ENCODE peak calls at places on chromosomes 6 and 20, in ten cellular contexts. One of them, this sample, is unnamed.

GRCh38 chr6:162964703-162965140 is 236.9 kb downstream of the PACRG start:
- DNase-seq in body of pancreas: peak
- DNase-seq in astrocyte: peak
- DNase-seq in nephron progenitor cell: no peak
- DNase-seq in AG09309: peak
- DNase-seq in foreskin keratinocyte: peak
- DNase-seq in heart left ventricle: peak
- DNase-seq in upper lobe of right lung: no peak
- DNase-seq in choroid plexus epithelial cell: peak
- DNase-seq in fibroblast of mammary gland: peak
- DNase-seq in this sample: peak

GRCh38 chr6:36024154-36024760 is at the start of gene SLC26A8:
- DNase-seq in AG09309: no peak
- DNase-seq in upper lobe of right lung: no peak
- DNase-seq in body of pancreas: no peak
- DNase-seq in choroid plexus epithelial cell: no peak
- DNase-seq in heart left ventricle: no peak
- DNase-seq in fibroblast of mammary gland: no peak
- DNase-seq in astrocyte: no peak
- DNase-seq in nephron progenitor cell: peak
- DNase-seq in foreskin keratinocyte: no peak
- DNase-seq in this sample: no peak

GRCh38 chr20:50064640-50065615 is 48.0 kb downstream of the UBE2V1 start:
- DNase-seq in choroid plexus epithelial cell: no peak
- DNase-seq in nephron progenitor cell: no peak
- DNase-seq in fibroblast of mammary gland: no peak
- DNase-seq in foreskin keratinocyte: no peak
- DNase-seq in body of pancreas: no peak
- DNase-seq in upper lobe of right lung: no peak
- DNase-seq in AG09309: no peak
- DNase-seq in astrocyte: no peak
- DNase-seq in heart left ventricle: no peak
- DNase-seq in this sample: no peak

GRCh38 chr6:168037856-168038255 is 40.4 kb downstream of the KIF25 start:
- DNase-seq in astrocyte: no peak
- DNase-seq in heart left ventricle: no peak
- DNase-seq in body of pancreas: no peak
- DNase-seq in choroid plexus epithelial cell: no peak
- DNase-seq in upper lobe of right lung: no peak
- DNase-seq in fibroblast of mammary gland: no peak
- DNase-seq in foreskin keratinocyte: no peak
- DNase-seq in nephron progenitor cell: no peak
- DNase-seq in AG09309: no peak
- DNase-seq in this sample: no peak

GRCh38 chr20:16434087-16434664 is 139.1 kb downstream of the KIF16B start:
- DNase-seq in upper lobe of right lung: peak
- DNase-seq in choroid plexus epithelial cell: peak
- DNase-seq in body of pancreas: peak
- DNase-seq in foreskin keratinocyte: no peak
- DNase-seq in AG09309: no peak
- DNase-seq in nephron progenitor cell: peak
- DNase-seq in astrocyte: no peak
- DNase-seq in fibroblast of mammary gland: peak
- DNase-seq in heart left ventricle: peak
- DNase-seq in this sample: peak

GRCh38 chr6:128209771-128210170 is 308.9 kb upstream of the THEMIS start:
- DNase-seq in upper lobe of right lung: no peak
- DNase-seq in fibroblast of mammary gland: peak
- DNase-seq in heart left ventricle: no peak
- DNase-seq in body of pancreas: no peak
- DNase-seq in AG09309: no peak
- DNase-seq in foreskin keratinocyte: peak
- DNase-seq in choroid plexus epithelial cell: peak
- DNase-seq in nephron progenitor cell: no peak
- DNase-seq in astrocyte: peak
- DNase-seq in this sample: peak

GRCh38 chr20:3406481-3407425 is 716 bp downstream of the DNAAF9 start:
- DNase-seq in astrocyte: no peak
- DNase-seq in foreskin keratinocyte: no peak
- DNase-seq in fibroblast of mammary gland: peak
- DNase-seq in heart left ventricle: peak
- DNase-seq in nephron progenitor cell: peak
- DNase-seq in body of pancreas: peak
- DNase-seq in AG09309: peak
- DNase-seq in upper lobe of right lung: peak
- DNase-seq in choroid plexus epithelial cell: peak
- DNase-seq in this sample: peak

GRCh38 chr20:2871555-2872303 is 1.6 kb upstream of the PTPRA start:
- DNase-seq in heart left ventricle: no peak
- DNase-seq in upper lobe of right lung: no peak
- DNase-seq in fibroblast of mammary gland: no peak
- DNase-seq in AG09309: no peak
- DNase-seq in foreskin keratinocyte: no peak
- DNase-seq in astrocyte: no peak
- DNase-seq in choroid plexus epithelial cell: peak
- DNase-seq in body of pancreas: no peak
- DNase-seq in nephron progenitor cell: no peak
- DNase-seq in this sample: no peak

GRCh38 chr20:48923149-48923718 is 1.7 kb downstream of the ARFGEF2 start:
- DNase-seq in foreskin keratinocyte: no peak
- DNase-seq in fibroblast of mammary gland: no peak
- DNase-seq in AG09309: no peak
- DNase-seq in heart left ventricle: no peak
- DNase-seq in choroid plexus epithelial cell: no peak
- DNase-seq in upper lobe of right lung: no peak
- DNase-seq in astrocyte: no peak
- DNase-seq in nephron progenitor cell: no peak
- DNase-seq in body of pancreas: no peak
- DNase-seq in this sample: peak

GRCh38 chr6:118940770-118941169 is 5.8 kb upstream of the MCM9 start:
- DNase-seq in heart left ventricle: no peak
- DNase-seq in upper lobe of right lung: no peak
- DNase-seq in astrocyte: no peak
- DNase-seq in choroid plexus epithelial cell: no peak
- DNase-seq in fibroblast of mammary gland: no peak
- DNase-seq in AG09309: no peak
- DNase-seq in foreskin keratinocyte: no peak
- DNase-seq in body of pancreas: no peak
- DNase-seq in nephron progenitor cell: no peak
- DNase-seq in this sample: no peak

GRCh38 chr6:39005774-39006173 is 42.8 kb upstream of the GLP1R start:
- DNase-seq in heart left ventricle: no peak
- DNase-seq in choroid plexus epithelial cell: no peak
- DNase-seq in astrocyte: no peak
- DNase-seq in upper lobe of right lung: no peak
- DNase-seq in nephron progenitor cell: no peak
- DNase-seq in fibroblast of mammary gland: no peak
- DNase-seq in body of pancreas: peak
- DNase-seq in AG09309: no peak
- DNase-seq in foreskin keratinocyte: no peak
- DNase-seq in this sample: no peak

GRCh38 chr6:1586256-1586655 is 23.5 kb upstream of the FOXC1 start:
- DNase-seq in fibroblast of mammary gland: no peak
- DNase-seq in heart left ventricle: no peak
- DNase-seq in body of pancreas: no peak
- DNase-seq in astrocyte: no peak
- DNase-seq in nephron progenitor cell: no peak
- DNase-seq in choroid plexus epithelial cell: no peak
- DNase-seq in foreskin keratinocyte: no peak
- DNase-seq in upper lobe of right lung: no peak
- DNase-seq in AG09309: no peak
- DNase-seq in this sample: no peak

GRCh38 chr6:72984981-72985665 is 240.2 kb downstream of the KHDC1L start:
- DNase-seq in nephron progenitor cell: no peak
- DNase-seq in AG09309: no peak
- DNase-seq in fibroblast of mammary gland: peak
- DNase-seq in upper lobe of right lung: no peak
- DNase-seq in foreskin keratinocyte: no peak
- DNase-seq in choroid plexus epithelial cell: no peak
- DNase-seq in astrocyte: peak
- DNase-seq in body of pancreas: no peak
- DNase-seq in heart left ventricle: no peak
- DNase-seq in this sample: no peak

GRCh38 chr6:31397901-31398300 is 5.5 kb upstream of the MICA start:
- DNase-seq in upper lobe of right lung: no peak
- DNase-seq in fibroblast of mammary gland: no peak
- DNase-seq in foreskin keratinocyte: no peak
- DNase-seq in astrocyte: no peak
- DNase-seq in heart left ventricle: no peak
- DNase-seq in AG09309: no peak
- DNase-seq in body of pancreas: no peak
- DNase-seq in nephron progenitor cell: no peak
- DNase-seq in choroid plexus epithelial cell: no peak
- DNase-seq in this sample: no peak

GRCh38 chr6:9581155-9581554 is 833.7 kb downstream of the TFAP2A start:
- DNase-seq in nephron progenitor cell: no peak
- DNase-seq in upper lobe of right lung: no peak
- DNase-seq in foreskin keratinocyte: no peak
- DNase-seq in choroid plexus epithelial cell: no peak
- DNase-seq in body of pancreas: no peak
- DNase-seq in AG09309: no peak
- DNase-seq in heart left ventricle: no peak
- DNase-seq in astrocyte: no peak
- DNase-seq in fibroblast of mammary gland: no peak
- DNase-seq in this sample: no peak

GRCh38 chr20:46025376-46025783 is 3.6 kb upstream of the SLC12A5 start:
- DNase-seq in body of pancreas: no peak
- DNase-seq in astrocyte: no peak
- DNase-seq in AG09309: no peak
- DNase-seq in choroid plexus epithelial cell: no peak
- DNase-seq in heart left ventricle: no peak
- DNase-seq in nephron progenitor cell: no peak
- DNase-seq in fibroblast of mammary gland: no peak
- DNase-seq in upper lobe of right lung: no peak
- DNase-seq in foreskin keratinocyte: no peak
- DNase-seq in this sample: no peak

GRCh38 chr6:110902091-110902490 is 27.5 kb downstream of the AMD1 start:
- DNase-seq in astrocyte: no peak
- DNase-seq in body of pancreas: no peak
- DNase-seq in heart left ventricle: no peak
- DNase-seq in upper lobe of right lung: no peak
- DNase-seq in choroid plexus epithelial cell: no peak
- DNase-seq in nephron progenitor cell: no peak
- DNase-seq in AG09309: no peak
- DNase-seq in fibroblast of mammary gland: no peak
- DNase-seq in foreskin keratinocyte: no peak
- DNase-seq in this sample: no peak

GRCh38 chr6:35973670-35974222 is 50.7 kb downstream of the SLC26A8 start:
- DNase-seq in upper lobe of right lung: no peak
- DNase-seq in body of pancreas: no peak
- DNase-seq in heart left ventricle: no peak
- DNase-seq in foreskin keratinocyte: no peak
- DNase-seq in nephron progenitor cell: no peak
- DNase-seq in astrocyte: no peak
- DNase-seq in fibroblast of mammary gland: no peak
- DNase-seq in AG09309: no peak
- DNase-seq in choroid plexus epithelial cell: no peak
- DNase-seq in this sample: no peak

GRCh38 chr20:13771853-13772453 is 12.8 kb downstream of the ESF1 start:
- DNase-seq in foreskin keratinocyte: no peak
- DNase-seq in fibroblast of mammary gland: peak
- DNase-seq in astrocyte: peak
- DNase-seq in AG09309: no peak
- DNase-seq in choroid plexus epithelial cell: peak
- DNase-seq in body of pancreas: no peak
- DNase-seq in nephron progenitor cell: no peak
- DNase-seq in upper lobe of right lung: no peak
- DNase-seq in heart left ventricle: no peak
- DNase-seq in this sample: peak
- TF ChIP-seq CTCF in foreskin keratinocyte: peak
- TF ChIP-seq CTCF in fibroblast of mammary gland: peak
- TF ChIP-seq CTCF in astrocyte: peak
- TF ChIP-seq CTCF in AG09309: peak
- TF ChIP-seq CTCF in choroid plexus epithelial cell: peak
- TF ChIP-seq CTCF in body of pancreas: peak
- TF ChIP-seq CTCF in nephron progenitor cell: peak
- TF ChIP-seq CTCF in upper lobe of right lung: peak
- TF ChIP-seq CTCF in heart left ventricle: peak
- TF ChIP-seq CTCF in this sample: peak

GRCh38 chr6:158718431-158719126 is 68.7 kb downstream of the SYTL3 start:
- DNase-seq in nephron progenitor cell: peak
- DNase-seq in astrocyte: no peak
- DNase-seq in AG09309: no peak
- DNase-seq in body of pancreas: peak
- DNase-seq in heart left ventricle: no peak
- DNase-seq in fibroblast of mammary gland: no peak
- DNase-seq in upper lobe of right lung: no peak
- DNase-seq in foreskin keratinocyte: no peak
- DNase-seq in choroid plexus epithelial cell: peak
- DNase-seq in this sample: peak
- TF ChIP-seq CTCF in nephron progenitor cell: peak
- TF ChIP-seq CTCF in astrocyte: peak
- TF ChIP-seq CTCF in AG09309: peak
- TF ChIP-seq CTCF in body of pancreas: peak
- TF ChIP-seq CTCF in heart left ventricle: peak
- TF ChIP-seq CTCF in fibroblast of mammary gland: peak
- TF ChIP-seq CTCF in upper lobe of right lung: peak
- TF ChIP-seq CTCF in foreskin keratinocyte: peak
- TF ChIP-seq CTCF in choroid plexus epithelial cell: peak
- TF ChIP-seq CTCF in this sample: peak

DNA sequence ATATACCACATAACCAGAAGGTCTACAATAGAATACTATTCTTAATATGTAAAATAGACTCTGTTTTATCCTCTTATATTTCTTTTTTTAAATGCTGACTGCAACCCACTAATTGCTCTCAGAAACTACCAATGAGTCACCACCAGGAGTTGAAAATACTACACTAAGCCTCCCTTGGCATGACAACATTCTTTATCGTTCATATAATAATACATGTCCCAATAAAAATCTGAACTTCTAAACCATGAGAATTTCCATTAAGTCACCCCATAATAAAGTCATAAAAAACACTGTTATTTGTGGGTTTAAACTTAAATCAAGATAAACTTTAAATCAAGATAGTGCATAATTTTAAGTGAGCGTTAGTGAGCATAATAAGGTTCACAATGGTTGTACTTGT is 4.2 kb downstream of the HACE1 start:
- DNase-seq in choroid plexus epithelial cell: peak
- DNase-seq in heart left ventricle: no peak
- DNase-seq in foreskin keratinocyte: no peak
- DNase-seq in fibroblast of mammary gland: peak
- DNase-seq in nephron progenitor cell: no peak
- DNase-seq in AG09309: peak
- DNase-seq in upper lobe of right lung: no peak
- DNase-seq in body of pancreas: no peak
- DNase-seq in astrocyte: peak
- DNase-seq in this sample: peak
- TF ChIP-seq CTCF in choroid plexus epithelial cell: no peak
- TF ChIP-seq CTCF in heart left ventricle: no peak
- TF ChIP-seq CTCF in foreskin keratinocyte: no peak
- TF ChIP-seq CTCF in fibroblast of mammary gland: no peak
- TF ChIP-seq CTCF in nephron progenitor cell: no peak
- TF ChIP-seq CTCF in AG09309: no peak
- TF ChIP-seq CTCF in upper lobe of right lung: no peak
- TF ChIP-seq CTCF in body of pancreas: no peak
- TF ChIP-seq CTCF in astrocyte: no peak
- TF ChIP-seq CTCF in this sample: no peak

DNA sequence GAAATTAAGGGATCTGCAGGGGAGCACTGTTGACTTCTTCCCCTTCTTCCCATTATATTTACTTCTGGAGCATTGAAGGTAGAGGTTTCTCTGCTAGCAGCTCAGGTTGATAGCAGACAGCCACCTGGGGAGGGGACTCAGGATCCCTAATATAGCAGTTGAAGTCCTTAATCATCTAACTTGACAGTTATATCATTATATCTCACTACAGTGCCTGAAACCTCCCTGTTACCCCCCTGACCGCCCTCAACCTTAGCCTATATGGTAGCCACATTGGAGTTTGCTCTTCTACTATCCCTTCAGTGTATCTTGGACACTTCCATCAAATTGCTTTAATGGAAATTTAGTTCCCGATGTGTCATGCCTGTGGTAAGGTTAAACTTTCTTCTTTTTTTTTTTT is 7.0 kb downstream of the RALGAPB start:
- DNase-seq in fibroblast of mammary gland: no peak
- DNase-seq in astrocyte: no peak
- DNase-seq in body of pancreas: no peak
- DNase-seq in AG09309: no peak
- DNase-seq in choroid plexus epithelial cell: no peak
- DNase-seq in nephron progenitor cell: no peak
- DNase-seq in heart left ventricle: no peak
- DNase-seq in foreskin keratinocyte: no peak
- DNase-seq in upper lobe of right lung: no peak
- DNase-seq in this sample: no peak
- TF ChIP-seq CTCF in fibroblast of mammary gland: no peak
- TF ChIP-seq CTCF in astrocyte: no peak
- TF ChIP-seq CTCF in body of pancreas: no peak
- TF ChIP-seq CTCF in AG09309: no peak
- TF ChIP-seq CTCF in choroid plexus epithelial cell: no peak
- TF ChIP-seq CTCF in nephron progenitor cell: no peak
- TF ChIP-seq CTCF in heart left ventricle: no peak
- TF ChIP-seq CTCF in foreskin keratinocyte: no peak
- TF ChIP-seq CTCF in upper lobe of right lung: no peak
- TF ChIP-seq CTCF in this sample: no peak

This sample was measured in fibroblast of villous mesenchyme.